ENCODE peak calls at places on chromosomes 6 and 20, in five cellular contexts. R is CD8-positive, alpha-beta T cell; P is A549; I is PC-9; V is AG04449. U is an unnamed sample.

GRCh38 chr6:148593130-148593812 is 153.6 kb upstream of the UST start:
- DNase-seq in R (no peak), V (no peak), I (no peak), P (no peak), U (no peak)

GRCh38 chr6:27889628-27890315 is 22.4 kb downstream of the OR2B2 start:
- DNase-seq in I (no peak), V (no peak), P (no peak), R (no peak), U (no peak)

GRCh38 chr6:17093692-17094091 is 8.2 kb upstream of the STMND1 start:
- DNase-seq in I (no peak), R (no peak), V (no peak), P (no peak), U (no peak)

GRCh38 chr6:39199976-39200375 is 29.3 kb downstream of the KCNK5 start:
- DNase-seq in P (no peak), I (no peak), V (no peak), R (no peak), U (no peak)

GRCh38 chr20:46269372-46269771 is 38.9 kb downstream of the CDH22 start:
- DNase-seq in I (no peak), P (no peak), R (no peak), V (no peak), U (no peak)

GRCh38 chr20:59428006-59428405 is 127.6 kb downstream of the EDN3 start:
- DNase-seq in P (no peak), I (no peak), V (no peak), R (no peak), U (no peak)

GRCh38 chr20:41664584-41664983 is 46.4 kb upstream of the CHD6 start:
- DNase-seq in P (peak), I (no peak), R (no peak), V (no peak), U (no peak)

GRCh38 chr6:46828939-46829338 is 35.8 kb downstream of the MEP1A start:
- DNase-seq in P (no peak), I (no peak), V (no peak), R (no peak), U (no peak)

GRCh38 chr6:28597924-28598323 is 72.2 kb downstream of the GPX5 start:
- DNase-seq in I (peak), R (no peak), V (no peak), P (peak), U (no peak)

GRCh38 chr20:44642203-44643153 is 9.0 kb downstream of the ADA start:
- DNase-seq in V (peak), P (peak), R (peak), I (peak), U (peak)

GRCh38 chr20:57653546-57653900 is 33.3 kb upstream of the ZBP1 start:
- DNase-seq in P (peak), V (no peak), I (no peak), R (no peak), U (no peak)

GRCh38 chr6:73942581-73942980 is 246.6 kb downstream of the CD109 start:
- DNase-seq in I (peak), P (no peak), R (no peak), V (no peak), U (no peak)

GRCh38 chr20:46558511-46558959 is 8.1 kb upstream of the OCSTAMP start:
- DNase-seq in V (peak), R (no peak), I (peak), P (peak), U (peak)

GRCh38 chr6:151276112-151276745 is 36.5 kb downstream of the AKAP12 start:
- DNase-seq in P (no peak), I (no peak), V (peak), R (no peak), U (no peak)

GRCh38 chr6:137850137-137850714 is 16.8 kb upstream of the TNFAIP3 start:
- DNase-seq in I (no peak), R (no peak), P (no peak), V (no peak), U (no peak)

GRCh38 chr6:159908535-159908934 is 17.7 kb downstream of the MAS1 start:
- DNase-seq in V (no peak), I (no peak), P (no peak), R (no peak), U (no peak)

GRCh38 chr20:23205656-23206055 is 119.5 kb upstream of the CD93 start:
- DNase-seq in V (no peak), I (no peak), P (no peak), R (no peak), U (no peak)

GRCh38 chr6:166672146-166672545 is 45.1 kb upstream of the RPS6KA2 start:
- DNase-seq in R (no peak), V (no peak), I (no peak), P (no peak), U (no peak)

GRCh38 chr6:40328988-40329545 is 258.1 kb downstream of the LRFN2 start:
- DNase-seq in V (no peak), P (no peak), I (no peak), R (no peak), U (no peak)
- H3K4me3 ChIP-seq in V (no peak), P (no peak), I (no peak), R (no peak), U (no peak)

DNA sequence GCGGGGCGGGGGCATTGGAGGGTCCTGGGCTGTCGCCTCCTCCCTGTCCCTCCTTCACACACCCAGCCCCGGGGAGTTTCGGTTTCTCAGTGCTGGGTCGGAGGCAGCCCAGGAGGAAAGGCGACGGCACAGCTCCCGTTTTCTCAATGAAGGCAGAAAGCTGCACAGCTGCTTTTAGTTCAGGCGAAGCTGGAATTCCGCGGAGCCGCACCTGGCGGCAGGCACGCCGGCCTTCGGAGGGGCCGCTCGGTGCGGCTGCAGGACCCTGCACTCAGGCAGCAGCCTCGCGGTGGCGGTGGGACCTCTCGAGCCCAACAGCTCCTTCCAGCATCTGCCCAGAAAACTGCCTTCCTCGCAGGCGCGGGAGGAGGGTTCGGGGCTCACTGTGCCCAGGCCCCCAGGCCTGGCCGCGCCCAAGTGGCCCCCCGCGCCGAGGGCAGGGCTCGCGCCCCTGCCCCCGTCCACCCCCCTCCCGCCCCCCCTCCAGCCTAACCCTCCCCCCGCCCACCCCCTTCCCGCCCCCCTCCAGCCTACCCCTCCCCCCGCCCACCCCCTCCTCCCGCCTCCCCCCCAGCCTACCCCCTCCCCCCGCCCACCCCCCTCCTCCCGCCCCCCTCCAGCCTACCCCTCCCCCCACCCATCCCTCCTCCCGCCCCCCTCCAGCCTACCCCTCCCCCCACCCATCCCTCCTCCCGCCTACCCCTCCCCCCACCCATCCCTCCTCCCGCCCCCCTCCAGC is 4.8 kb downstream of the FOXQ1 start:
- DNase-seq in V (no peak), P (no peak), R (no peak), I (peak), U (no peak)
- H3K4me3 ChIP-seq in V (peak), P (peak), R (peak), I (peak), U (peak)

GRCh38 chr6:10613077-10613476 is 81.3 kb downstream of the C6orf52 start:
- DNase-seq in P (no peak), R (no peak), I (no peak), V (no peak), U (no peak)
- H3K4me3 ChIP-seq in P (no peak), R (no peak), I (no peak), V (no peak), U (no peak)

GRCh38 chr20:61253264-61253639 is 1.2 kb downstream of the CDH4 start:
- DNase-seq in I (no peak), R (no peak), V (no peak), P (peak), U (no peak)

GRCh38 chr20:61252601-61253263 is 671 bp downstream of the CDH4 start:
- DNase-seq in R (no peak), V (no peak), I (no peak), P (peak), U (no peak)

GRCh38 chr20:61254881-61255589 is 3.0 kb downstream of the CDH4 start:
- DNase-seq in I (no peak), V (no peak), P (no peak), R (no peak), U (no peak)

GRCh38 chr20:61251529-61252393 is at the start of gene CDH4:
- DNase-seq in R (no peak), P (peak), I (no peak), V (no peak), U (no peak)

DNA sequence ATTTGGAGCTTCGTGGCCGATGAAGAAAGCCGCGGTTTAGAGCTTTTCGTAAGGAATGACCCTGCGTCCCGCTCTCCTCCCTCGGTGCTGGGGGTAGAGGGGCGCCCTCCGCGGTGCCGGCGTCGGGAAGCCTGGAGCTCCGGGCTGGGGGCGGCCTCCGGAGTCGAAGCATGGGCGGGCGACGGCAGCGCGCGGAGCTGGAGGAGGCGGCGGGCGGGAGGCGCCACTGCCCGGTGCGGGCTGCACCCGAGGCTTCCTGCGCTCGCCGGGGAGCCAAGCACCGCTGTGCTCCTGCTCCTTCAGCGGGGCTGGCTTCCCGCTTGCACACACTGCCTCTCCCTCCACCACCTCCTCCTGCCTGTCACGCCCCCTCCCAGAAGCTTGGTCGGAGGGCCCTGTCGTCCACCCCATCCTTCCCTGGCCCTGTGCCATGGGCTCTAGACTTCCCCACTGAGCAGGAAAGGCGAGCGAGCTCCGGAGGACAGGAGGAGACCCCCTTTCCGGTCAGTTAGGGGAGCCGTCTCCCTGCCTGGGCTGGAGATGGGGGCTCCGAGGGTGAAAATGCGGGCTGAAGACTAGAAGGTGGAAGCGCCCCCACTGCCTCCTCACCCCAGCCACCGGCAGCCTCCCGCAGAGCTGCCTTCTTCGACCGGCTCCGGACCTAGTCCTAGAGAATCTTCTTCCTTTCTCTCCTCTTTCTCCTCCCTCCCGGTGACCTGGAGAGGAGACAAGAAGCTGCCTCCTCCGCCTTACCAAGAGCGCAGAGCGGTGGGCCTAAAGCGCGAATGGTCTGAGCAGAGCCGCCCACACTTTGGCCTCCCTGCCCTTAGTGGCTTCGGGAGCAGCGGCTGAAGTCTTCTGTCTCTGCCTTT is 1.8 kb downstream of the CDH4 start:
- DNase-seq in P (peak), R (no peak), I (no peak), V (no peak), U (no peak)
- H3K4me3 ChIP-seq in P (peak), R (no peak), I (no peak), V (peak), U (peak)

GRCh38 chr6:45436544-45437440 is 59.1 kb upstream of the SUPT3H start:
- DNase-seq in V (no peak), I (no peak), R (peak), P (no peak), U (no peak)
- H3K4me3 ChIP-seq in V (no peak), I (no peak), R (no peak), P (no peak), U (no peak)

GRCh38 chr20:13783528-13783927 is 1.2 kb downstream of the ESF1 start:
- DNase-seq in R (no peak), V (no peak), P (no peak), I (no peak), U (no peak)
- H3K4me3 ChIP-seq in R (no peak), V (peak), P (peak), I (peak), U (peak)